ENCODE peak calls at places on chromosomes 16 and 17, in nine cellular contexts. N, K, L, H, J, D, B, M and A are unnamed samples.

GRCh38 chr17:77928519-77929179 is 29.9 kb upstream of the TNRC6C start:
- DNase-seq in N (no peak), K (no peak), L (no peak), H (no peak), J (no peak), D (no peak), B (no peak), M (no peak), A (no peak)

GRCh38 chr17:29158515-29159275 is 21.5 kb downstream of the MYO18A start:
- DNase-seq in N (no peak), K (no peak), L (peak), H (no peak), J (no peak), D (no peak), B (no peak), M (no peak), A (no peak)

GRCh38 chr17:8837438-8838075 is 29.9 kb downstream of the PIK3R6 start:
- DNase-seq in N (no peak), K (no peak), L (no peak), H (no peak), J (no peak), D (no peak), B (no peak), M (no peak), A (no peak)

GRCh38 chr16:11036868-11037410 is 92.6 kb downstream of the CLEC16A start:
- DNase-seq in N (no peak), K (no peak), L (no peak), H (no peak), J (no peak), D (no peak), B (no peak), M (no peak), A (no peak)

GRCh38 chr17:31568140-31568938 is 176.9 kb downstream of the RAB11FIP4 start:
- DNase-seq in N (no peak), K (no peak), L (no peak), H (peak), J (no peak), D (peak), B (no peak), M (no peak), A (no peak)

GRCh38 chr17:35432176-35433074 is at the start of gene SLFN12:
- DNase-seq in N (peak), K (no peak), L (peak), H (peak), J (peak), D (peak), B (no peak), M (peak), A (peak)

GRCh38 chr16:18958621-18959578 is 24.8 kb upstream of the TMC7 start:
- DNase-seq in N (no peak), K (no peak), L (no peak), H (no peak), J (no peak), D (no peak), B (no peak), M (peak), A (no peak)

GRCh38 chr17:39611441-39612112 is 3.9 kb upstream of the NEUROD2 start:
- DNase-seq in N (no peak), K (no peak), L (no peak), H (no peak), J (no peak), D (no peak), B (no peak), M (no peak), A (no peak)

GRCh38 chr17:75614006-75614405 is 19.2 kb upstream of the SMIM5 start:
- DNase-seq in N (no peak), K (peak), L (no peak), H (no peak), J (no peak), D (no peak), B (no peak), M (no peak), A (peak)

GRCh38 chr17:78131172-78132085 is 858 bp downstream of the TMC8 start:
- DNase-seq in N (no peak), K (peak), L (no peak), H (no peak), J (no peak), D (no peak), B (no peak), M (no peak), A (peak)

GRCh38 chr17:49910094-49910857 is 58.7 kb upstream of the DLX4 start:
- DNase-seq in N (no peak), K (peak), L (peak), H (no peak), J (no peak), D (no peak), B (peak), M (peak), A (no peak)

GRCh38 chr17:74775409-74776043 is 619 bp downstream of the NAT9 start:
- DNase-seq in N (no peak), K (no peak), L (no peak), H (no peak), J (no peak), D (no peak), B (no peak), M (no peak), A (no peak)

GRCh38 chr16:53518550-53519416 is 15.8 kb upstream of the AKTIP start:
- DNase-seq in N (peak), K (no peak), L (peak), H (no peak), J (no peak), D (no peak), B (no peak), M (no peak), A (peak)

GRCh38 chr17:48487221-48487620 is 43.6 kb downstream of the HOXB1 start:
- DNase-seq in N (no peak), K (no peak), L (no peak), H (no peak), J (no peak), D (no peak), B (no peak), M (no peak), A (no peak)

GRCh38 chr17:48486557-48486956 is 44.3 kb downstream of the HOXB1 start:
- DNase-seq in N (no peak), K (no peak), L (peak), H (peak), J (peak), D (no peak), B (peak), M (no peak), A (no peak)

GRCh38 chr17:48490391-48491026 is 40.3 kb downstream of the HOXB1 start:
- DNase-seq in N (no peak), K (no peak), L (no peak), H (no peak), J (no peak), D (no peak), B (no peak), M (no peak), A (no peak)

GRCh38 chr17:48489781-48490180 is 41.0 kb downstream of the HOXB1 start:
- DNase-seq in N (no peak), K (no peak), L (no peak), H (no peak), J (no peak), D (no peak), B (no peak), M (no peak), A (no peak)

DNA sequence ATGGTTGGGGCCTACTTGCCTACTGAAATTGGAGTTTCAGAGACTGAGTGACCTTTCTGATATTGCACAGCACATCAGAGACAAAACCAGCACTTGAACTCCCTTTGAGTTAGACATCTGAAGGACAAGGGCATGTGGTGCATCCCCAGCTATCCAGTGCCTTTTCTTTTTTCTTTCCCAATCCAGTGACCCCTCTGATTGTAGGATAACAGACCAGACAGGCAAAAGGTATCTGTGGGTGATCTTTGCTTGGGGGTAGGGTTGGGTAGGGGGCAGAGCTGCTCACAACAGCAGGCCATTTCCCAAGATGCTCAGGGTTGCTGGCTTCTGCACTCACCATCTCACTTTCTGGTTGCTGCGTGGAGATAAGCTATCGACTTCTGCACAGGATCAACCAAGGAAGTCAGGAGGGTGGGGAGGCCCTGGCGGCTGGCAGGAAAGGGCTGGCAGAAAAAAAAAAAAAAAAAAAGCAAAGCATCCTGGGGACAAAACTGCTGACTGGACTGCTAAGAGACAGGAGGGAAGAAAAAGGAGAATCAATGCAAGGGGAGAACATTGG is 42.2 kb downstream of the HOXB1 start:
- DNase-seq in N (no peak), K (no peak), L (no peak), H (no peak), J (no peak), D (no peak), B (no peak), M (peak), A (no peak)
- TF ChIP-seq CTCF in N (no peak), K (no peak), L (no peak), H (no peak), J (no peak), D (no peak), B (no peak), M (no peak), A (no peak)

DNA sequence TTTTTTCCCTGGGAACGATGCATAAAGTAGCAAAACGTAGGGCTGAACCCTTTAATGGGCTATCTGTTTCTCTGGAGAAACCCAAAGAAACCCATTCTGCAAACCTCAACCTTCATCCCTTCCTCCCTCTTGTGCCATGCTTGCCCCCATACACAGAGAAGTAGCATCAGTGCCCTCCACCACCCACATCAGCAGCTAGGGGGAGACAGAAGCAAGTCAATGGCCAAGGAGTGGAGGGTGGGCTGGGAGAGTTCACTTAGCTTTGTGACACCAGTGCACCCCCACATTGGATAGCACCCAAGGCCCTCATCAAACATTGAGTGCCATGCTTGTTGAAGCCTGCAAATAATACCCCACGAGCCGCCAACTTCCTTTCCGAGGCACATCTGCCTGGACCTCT is 282.4 kb downstream of the ABCC12 start:
- DNase-seq in N (no peak), K (no peak), L (no peak), H (no peak), J (no peak), D (no peak), B (no peak), M (no peak), A (no peak)
- TF ChIP-seq CTCF in N (no peak), K (peak), L (peak), H (no peak), J (peak), D (no peak), B (no peak), M (peak), A (no peak)

GRCh38 chr16:4376820-4377572 is 5.3 kb downstream of the VASN start:
- DNase-seq in N (no peak), K (no peak), L (no peak), H (no peak), J (no peak), D (no peak), B (no peak), M (no peak), A (no peak)

GRCh38 chr16:4379001-4379688 is 7.5 kb downstream of the VASN start:
- DNase-seq in N (no peak), K (no peak), L (no peak), H (peak), J (no peak), D (no peak), B (no peak), M (no peak), A (peak)

GRCh38 chr16:4376126-4376819 is 4.6 kb downstream of the VASN start:
- DNase-seq in N (peak), K (peak), L (peak), H (peak), J (no peak), D (peak), B (no peak), M (no peak), A (no peak)

GRCh38 chr16:4378202-4378666 is 6.6 kb downstream of the VASN start:
- DNase-seq in N (peak), K (peak), L (no peak), H (peak), J (no peak), D (peak), B (no peak), M (no peak), A (no peak)

GRCh38 chr16:4377573-4378146 is 6.0 kb downstream of the VASN start:
- DNase-seq in N (no peak), K (no peak), L (no peak), H (no peak), J (no peak), D (no peak), B (no peak), M (no peak), A (no peak)
- TF ChIP-seq CTCF in N (no peak), K (peak), L (peak), H (no peak), J (peak), D (no peak), B (no peak), M (peak), A (no peak)

DNA sequence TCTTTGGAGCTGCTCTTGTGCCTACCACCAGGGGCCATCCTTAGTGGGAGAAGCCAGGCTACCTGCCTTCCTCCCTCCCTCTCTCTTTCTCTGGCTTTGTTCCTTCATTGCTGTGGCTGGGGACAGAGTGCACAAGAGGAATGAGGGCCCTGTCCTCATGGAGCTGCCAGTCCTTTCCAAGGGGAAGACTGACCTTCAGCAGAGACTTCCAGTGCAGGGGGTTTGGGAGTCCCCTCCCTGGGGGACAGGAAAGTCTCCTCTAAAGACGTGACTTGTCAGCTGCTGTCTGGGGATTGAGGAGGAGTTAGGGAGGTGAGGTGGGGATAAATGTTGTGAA is 108.1 kb downstream of the CMIP start:
- DNase-seq in N (no peak), K (no peak), L (no peak), H (no peak), J (no peak), D (no peak), B (no peak), M (no peak), A (no peak)
- TF ChIP-seq CTCF in N (no peak), K (no peak), L (peak), H (no peak), J (no peak), D (no peak), B (no peak), M (no peak), A (no peak)

DNA sequence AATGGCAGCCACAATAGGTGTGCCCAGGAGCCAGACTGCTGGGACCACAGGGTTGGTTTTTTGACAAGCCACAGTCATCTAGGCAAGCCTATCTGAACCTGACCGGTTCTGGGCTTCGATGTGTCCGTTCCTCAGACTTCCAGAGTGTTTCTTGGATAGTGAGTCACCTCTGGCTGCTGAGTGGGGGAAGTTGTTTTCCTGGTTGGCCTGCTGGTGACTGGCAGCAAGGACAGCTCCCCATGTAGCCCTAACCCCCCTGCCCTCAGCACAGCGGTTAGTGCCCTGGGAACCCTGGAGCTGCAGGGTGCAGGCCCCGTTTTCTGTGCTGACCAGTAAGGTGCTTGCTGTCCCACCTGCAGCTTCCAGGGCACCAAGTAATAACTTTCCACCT is 65.5 kb downstream of the PLD6 start:
- DNase-seq in N (no peak), K (no peak), L (peak), H (peak), J (no peak), D (no peak), B (peak), M (no peak), A (no peak)
- TF ChIP-seq CTCF in N (no peak), K (no peak), L (peak), H (no peak), J (peak), D (peak), B (no peak), M (peak), A (no peak)

DNA sequence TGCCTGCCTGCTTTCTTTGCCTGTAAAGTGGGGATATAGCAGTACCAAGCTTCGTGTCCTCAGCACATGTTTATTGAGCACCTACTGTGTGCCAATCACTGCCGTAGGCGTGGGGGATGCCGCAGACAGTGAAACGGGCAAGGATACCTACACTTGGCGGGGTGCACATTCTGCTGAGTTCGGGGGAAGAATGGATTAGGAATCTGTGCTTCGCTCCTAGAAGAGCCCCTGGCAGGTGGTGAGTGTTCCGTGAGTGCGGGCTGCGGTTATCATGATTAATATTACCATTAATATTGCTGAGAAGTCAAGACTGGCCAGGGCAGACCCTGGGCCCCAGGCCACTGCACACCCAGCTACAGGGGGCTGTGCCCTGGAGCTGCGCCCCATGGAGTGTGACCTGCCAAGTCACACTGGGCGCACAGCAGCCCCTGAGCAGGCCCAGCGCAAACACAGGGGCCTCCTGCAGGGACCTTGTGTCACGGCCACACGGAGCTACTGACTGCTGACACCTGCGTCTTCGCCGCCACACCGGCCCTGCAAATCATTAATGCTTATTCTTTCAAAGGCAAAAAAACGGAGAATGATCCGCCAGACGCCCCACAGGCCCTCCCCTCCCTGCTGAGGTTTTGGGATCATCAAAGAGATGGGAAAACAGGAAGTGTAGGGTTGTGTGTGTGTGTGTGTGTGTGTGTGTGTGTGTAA is 213.4 kb upstream of the GSE1 start:
- DNase-seq in N (no peak), K (peak), L (no peak), H (no peak), J (no peak), D (peak), B (no peak), M (no peak), A (peak)
- TF ChIP-seq CTCF in N (no peak), K (no peak), L (no peak), H (no peak), J (no peak), D (no peak), B (no peak), M (no peak), A (no peak)

GRCh38 chr17:14886200-14886739 is 378.9 kb downstream of the PMP22 start:
- DNase-seq in N (no peak), K (no peak), L (no peak), H (no peak), J (no peak), D (no peak), B (no peak), M (peak), A (no peak)
- TF ChIP-seq CTCF in N (no peak), K (peak), L (peak), H (no peak), J (peak), D (no peak), B (no peak), M (peak), A (no peak)